ENCODE peak calls at places on chromosome 6, in four cellular contexts. S is HCEC 1CT, J is psoas muscle, W is kidney epithelial cell. I is an unnamed sample.

GRCh38 chr6:21049572-21049971 is 515.3 kb downstream of the CDKAL1 start:
- DNase-seq in W (no peak), S (peak), J (no peak), I (no peak)

GRCh38 chr6:144581807-144582537 is 296.8 kb downstream of the UTRN start:
- DNase-seq in S (peak), J (no peak), W (no peak), I (peak)

GRCh38 chr6:51926125-51926524 is 161.3 kb downstream of the PKHD1 start:
- DNase-seq in S (no peak), J (no peak), W (no peak), I (no peak)

GRCh38 chr6:111938710-111939109 is 65.5 kb upstream of the FYN start:
- DNase-seq in W (peak), S (peak), J (no peak), I (peak)

GRCh38 chr6:32692019-32692418 is 25.6 kb upstream of the HLA-DQB1 start:
- DNase-seq in W (no peak), S (no peak), J (no peak), I (no peak)

GRCh38 chr6:95991906-95992305 is 23.9 kb upstream of the FUT9 start:
- DNase-seq in J (no peak), W (no peak), S (no peak), I (no peak)

GRCh38 chr6:66883453-66883852 is 1176.4 kb upstream of the EYS start:
- DNase-seq in J (no peak), S (no peak), W (no peak), I (no peak)

GRCh38 chr6:34657307-34657978 is 39.1 kb downstream of the ILRUN start:
- DNase-seq in S (peak), W (peak), J (no peak), I (peak)

GRCh38 chr6:134714113-134714512 is 235.8 kb downstream of the ALDH8A1 start:
- DNase-seq in J (no peak), W (no peak), S (no peak), I (no peak)

GRCh38 chr6:168686831-168687730 is 246.1 kb downstream of the SMOC2 start:
- DNase-seq in W (no peak), S (no peak), J (no peak), I (no peak)

GRCh38 chr6:155654474-155654873 is 198.8 kb upstream of the NOX3 start:
- DNase-seq in S (no peak), W (no peak), J (no peak), I (no peak)

GRCh38 chr6:44237021-44237812 is 9.7 kb upstream of the HSP90AB1 start:
- DNase-seq in J (peak), S (peak), W (peak), I (peak)

GRCh38 chr6:11744753-11745152 is 33.9 kb downstream of the ADTRP start:
- DNase-seq in S (peak), J (peak), W (peak), I (no peak)

GRCh38 chr6:144064402-144064830 is 31.0 kb downstream of the SF3B5 start:
- DNase-seq in W (no peak), J (peak), S (no peak), I (no peak)

GRCh38 chr6:79076160-79076559 is 1.9 kb downstream of the PHIP start:
- DNase-seq in S (peak), W (no peak), J (no peak), I (no peak)

GRCh38 chr6:166424431-166424830 is 41.7 kb upstream of the MPC1 start:
- DNase-seq in S (no peak), W (no peak), J (no peak), I (no peak)

GRCh38 chr6:38522322-38522721 is 117.4 kb downstream of the BTBD9 start:
- DNase-seq in S (no peak), J (no peak), W (no peak), I (no peak)

GRCh38 chr6:55445648-55446204 is 118.5 kb downstream of the GFRAL start:
- DNase-seq in J (no peak), W (peak), S (no peak), I (peak)

GRCh38 chr6:40914005-40914404 is 125.0 kb downstream of the UNC5CL start:
- DNase-seq in S (no peak), W (no peak), J (no peak), I (no peak)

GRCh38 chr6:148593130-148593812 is 153.6 kb upstream of the UST start:
- DNase-seq in S (peak), W (peak), J (peak), I (no peak)

GRCh38 chr6:90044833-90045337 is 150.6 kb downstream of the GJA10 start:
- DNase-seq in S (no peak), W (no peak), J (no peak), I (peak)

GRCh38 chr6:6542357-6542756 is 46.2 kb upstream of the LY86 start:
- DNase-seq in W (no peak), J (no peak), S (no peak), I (no peak)

GRCh38 chr6:159977242-159978214 is 8.6 kb downstream of the IGF2R start:
- DNase-seq in W (no peak), J (peak), S (no peak), I (no peak)

GRCh38 chr6:136093835-136094234 is 156.3 kb downstream of the MTFR2 start:
- DNase-seq in J (no peak), W (no peak), S (no peak), I (no peak)

GRCh38 chr6:166167258-166167731 is 356 bp downstream of the TBXT start:
- DNase-seq in J (no peak), S (no peak), W (no peak), I (no peak)

GRCh38 chr6:43674921-43675320 is 12.7 kb downstream of the MRPS18A start:
- DNase-seq in J (no peak), W (no peak), S (no peak), I (no peak)

GRCh38 chr6:142942805-142943227 is 2.2 kb downstream of the HIVEP2 start:
- DNase-seq in J (no peak), W (no peak), S (peak), I (no peak)

GRCh38 chr6:100116409-100117194 is 122.6 kb upstream of the MCHR2 start:
- DNase-seq in W (peak), S (peak), J (no peak), I (peak)

GRCh38 chr6:168192195-168192900 is 113.3 kb upstream of the FRMD1 start:
- DNase-seq in J (no peak), S (no peak), W (no peak), I (no peak)

GRCh38 chr6:73732845-73733675 is 37.1 kb downstream of the CD109 start:
- DNase-seq in J (peak), W (no peak), S (peak), I (peak)

GRCh38 chr6:89066929-89067646 is 13.5 kb upstream of the PNRC1 start:
- DNase-seq in J (no peak), S (no peak), W (no peak), I (no peak)

GRCh38 chr6:19210849-19211590 is 626.1 kb upstream of the ID4 start:
- DNase-seq in J (no peak), W (no peak), S (no peak), I (peak)